ENCODE peak calls at places on chromosomes 7 and 10, in ten cellular contexts. F is MCF 10A, A is heart right ventricle, R is heart left ventricle, B is astrocyte of the spinal cord, C is GM23338, Q is body of pancreas, D is WTC11, S is psoas muscle, N is Panc1. P is an unnamed sample.
A peak's percentile ranks its signal among the peaks of the same experiment; 100 is the strongest.

GRCh38 chr7:73567140-73567539 is 9.7 kb upstream of the BCL7B start:
- DNase-seq in C (no peak), S (no peak), B (no peak), D (no peak), N (no peak), R (no peak), A (no peak), F (no peak), Q (no peak), P (no peak)

GRCh38 chr10:129514568-129515451 is 47.8 kb downstream of the MGMT start:
- DNase-seq in N (no peak), R (no peak), D (no peak), F (no peak), C (no peak), Q (no peak), B (no peak), S (no peak), A (no peak), P (no peak)

GRCh38 chr7:86999737-87000136 is 59.7 kb downstream of the ELAPOR2 start:
- DNase-seq in N (no peak), B (no peak), A (no peak), R (no peak), F (no peak), S (no peak), Q (no peak), C (no peak), D (no peak), P (no peak)

GRCh38 chr7:24653316-24654085 is 80.2 kb downstream of the PALS2 start:
- DNase-seq in S (no peak), F (peak; percentile 8), A (no peak), D (no peak), Q (no peak), B (no peak), N (no peak), C (no peak), R (no peak), P (no peak)

GRCh38 chr10:46079831-46080585 is 33.9 kb upstream of the MSMB start:
- DNase-seq in C (no peak), N (no peak), F (no peak), A (no peak), D (no peak), S (no peak), B (no peak), Q (no peak), R (no peak), P (no peak)

GRCh38 chr10:133143546-133143945 is 16.5 kb upstream of the KNDC1 start:
- DNase-seq in B (no peak), F (no peak), Q (no peak), S (no peak), R (no peak), D (no peak), A (no peak), N (no peak), C (no peak), P (no peak)

GRCh38 chr7:135757719-135758411 is 9.3 kb upstream of the FAM180A start:
- DNase-seq in N (no peak), R (no peak), S (no peak), C (no peak), F (peak; percentile 58), B (peak; percentile 80), A (peak; percentile 45), D (no peak), Q (no peak), P (no peak)

GRCh38 chr10:44194435-44194834 is 190.5 kb downstream of the CXCL12 start:
- DNase-seq in N (no peak), S (no peak), Q (no peak), B (no peak), R (no peak), C (no peak), A (no peak), F (peak; percentile 28), D (no peak), P (no peak)

GRCh38 chr7:69790915-69791473 is 192.7 kb downstream of the AUTS2 start:
- DNase-seq in Q (no peak), D (no peak), F (no peak), B (no peak), N (no peak), S (no peak), C (no peak), A (no peak), R (no peak), P (no peak)

GRCh38 chr7:135998081-135998480 is 20.9 kb upstream of the MTPN start:
- DNase-seq in N (no peak), B (no peak), F (peak; percentile 50), C (no peak), R (no peak), D (no peak), S (no peak), Q (no peak), A (no peak), P (no peak)

GRCh38 chr7:8078418-8078817 is 109.8 kb downstream of the GLCCI1 start:
- DNase-seq in F (no peak), Q (no peak), A (no peak), C (no peak), D (no peak), N (no peak), B (no peak), S (no peak), R (no peak), P (no peak)

GRCh38 chr7:116465125-116465524 is 34.4 kb upstream of the CAV2 start:
- DNase-seq in R (no peak), A (no peak), Q (no peak), S (no peak), F (no peak), B (no peak), D (no peak), N (no peak), C (peak; percentile 6), P (no peak)

GRCh38 chr7:1666251-1666778 is 3.8 kb upstream of the ELFN1 start:
- DNase-seq in S (peak; percentile 50), Q (peak; percentile 10), B (no peak), D (no peak), F (no peak), R (peak; percentile 59), C (peak; percentile 47), A (no peak), N (no peak), P (peak; percentile 35)

GRCh38 chr10:35794703-35795102 is 152.6 kb upstream of the FZD8 start:
- DNase-seq in D (peak; percentile 22), C (no peak), B (peak; percentile 11), A (peak; percentile 47), S (no peak), N (no peak), F (no peak), R (peak; percentile 59), Q (no peak), P (no peak)

GRCh38 chr10:129894721-129895120 is 69.4 kb downstream of the EBF3 start:
- DNase-seq in S (no peak), D (no peak), R (no peak), N (no peak), F (no peak), C (no peak), A (no peak), B (no peak), Q (no peak), P (no peak)

GRCh38 chr10:101011517-101012423 is 12.2 kb downstream of the LZTS2 start:
- DNase-seq in F (no peak), R (peak; percentile 51), S (peak; percentile 33), B (no peak), C (peak; percentile 77), Q (no peak), D (peak; percentile 49), N (no peak), A (no peak), P (peak; percentile 33)
- TF ChIP-seq CTCF in F (no peak), R (no peak), S (no peak), B (peak; percentile 59), C (peak; percentile 53), Q (no peak), D (peak; percentile 9), N (peak; percentile 75), A (peak; percentile 23), P (peak; percentile 18)

DNA sequence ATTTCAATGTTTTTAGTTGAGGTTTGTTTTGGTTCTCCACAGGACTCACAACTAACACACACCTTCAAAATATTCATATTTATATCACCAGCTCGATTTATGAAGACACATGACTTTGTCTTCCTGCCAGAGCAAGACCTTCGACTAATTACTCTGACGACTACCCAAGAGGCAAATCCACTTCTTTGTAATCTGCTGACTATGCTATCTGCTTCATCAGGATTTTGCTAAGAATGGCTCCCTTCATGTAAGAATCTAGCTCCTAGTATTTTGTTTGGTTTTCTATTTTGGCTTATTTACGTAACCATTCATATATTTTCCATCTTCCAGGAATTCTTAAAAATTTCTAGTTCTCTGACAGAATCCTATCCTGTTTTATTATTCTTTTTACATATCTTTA is 93.0 kb downstream of the BRAF start:
- DNase-seq in N (no peak), C (no peak), R (no peak), S (no peak), F (no peak), D (no peak), B (no peak), Q (no peak), A (no peak), P (no peak)
- TF ChIP-seq CTCF in N (no peak), C (no peak), R (no peak), S (no peak), F (no peak), D (no peak), B (no peak), Q (no peak), A (no peak), P (no peak)

GRCh38 chr7:30791126-30791525 is 19.9 kb downstream of the MINDY4 start:
- DNase-seq in Q (no peak), A (no peak), F (no peak), N (no peak), B (no peak), D (peak; percentile 52), S (no peak), C (peak; percentile 62), R (no peak), P (peak; percentile 22)
- TF ChIP-seq CTCF in Q (no peak), A (peak; percentile 35), F (no peak), N (no peak), B (no peak), D (no peak), S (no peak), C (peak; percentile 65), R (peak; percentile 44), P (no peak)

GRCh38 chr10:21532694-21533576 is 1.1 kb upstream of the MLLT10 start:
- DNase-seq in Q (no peak), R (no peak), F (peak; percentile 41), D (no peak), S (no peak), C (no peak), N (no peak), B (peak; percentile 49), A (no peak), P (no peak)

GRCh38 chr10:21531164-21531563 is 2.9 kb upstream of the MLLT10 start:
- DNase-seq in Q (no peak), D (no peak), N (no peak), C (no peak), B (peak; percentile 63), R (no peak), S (no peak), F (peak; percentile 47), A (no peak), P (no peak)

GRCh38 chr10:21535494-21535818 is 1.4 kb downstream of the MLLT10 start:
- DNase-seq in S (no peak), A (no peak), C (no peak), D (no peak), F (no peak), R (no peak), B (peak; percentile 39), Q (no peak), N (no peak), P (no peak)

GRCh38 chr10:21534611-21535493 is 820 bp downstream of the MLLT10 start:
- DNase-seq in S (peak; percentile 79), Q (peak; percentile 46), N (no peak), B (peak; percentile 54), C (peak; percentile 79), A (peak; percentile 54), R (peak; percentile 80), F (peak; percentile 58), D (peak; percentile 60), P (peak; percentile 42)

GRCh38 chr10:21533577-21534475 is at the start of gene MLLT10:
- DNase-seq in A (peak; percentile 94), Q (peak; percentile 93), C (peak; percentile 97), R (peak; percentile 98), D (peak; percentile 95), F (peak; percentile 94), S (peak; percentile 98), B (peak; percentile 97), N (no peak), P (peak; percentile 96)
- TF ChIP-seq CTCF in A (peak; percentile 8), Q (no peak), C (no peak), R (no peak), D (no peak), F (no peak), S (peak; percentile 35), B (peak; percentile 29), N (no peak), P (no peak)